ENCODE peak calls at places on chromosomes 16 and 17, in seven cellular contexts. S is neuronal stem cell; E is CD8-positive, alpha-beta T cell; T is psoas muscle; O is sigmoid colon; X is heart right ventricle; Z is right atrium auricular region. Q is an unnamed sample.

GRCh38 chr17:33277436-33278100 is 15.5 kb downstream of the ASIC2 start:
- DNase-seq in S (peak; percentile 38), Z (no peak), E (no peak), T (no peak), X (no peak), O (no peak), Q (no peak)

GRCh38 chr16:78288915-78289314 is 189.5 kb downstream of the WWOX start:
- DNase-seq in T (no peak), X (no peak), E (no peak), Z (no peak), O (no peak), S (no peak), Q (no peak)

GRCh38 chr17:76709077-76709950 is 1.5 kb downstream of the MXRA7 start:
- DNase-seq in T (peak; percentile 87), S (peak; percentile 78), X (peak; percentile 82), O (peak; percentile 96), Z (peak; percentile 97), E (no peak), Q (peak; percentile 88)

GRCh38 chr16:81705261-81705660 is 73.8 kb upstream of the PLCG2 start:
- DNase-seq in E (no peak), O (no peak), X (no peak), S (no peak), T (no peak), Z (no peak), Q (no peak)

GRCh38 chr17:40561294-40561870 is 3.9 kb downstream of the CCR7 start:
- DNase-seq in O (no peak), E (no peak), X (no peak), S (no peak), Z (no peak), T (no peak), Q (no peak)

GRCh38 chr16:13921328-13921727 is 1.4 kb downstream of the ERCC4 start:
- DNase-seq in S (no peak), E (no peak), X (no peak), Z (no peak), T (no peak), O (no peak), Q (no peak)

GRCh38 chr17:72763981-72764380 is 328.5 kb downstream of the SLC39A11 start:
- DNase-seq in S (no peak), Z (no peak), X (no peak), E (no peak), T (no peak), O (no peak), Q (no peak)

GRCh38 chr17:28705074-28705659 is 6.5 kb downstream of the PROCA1 start:
- DNase-seq in O (no peak), S (no peak), Z (no peak), T (no peak), X (no peak), E (no peak), Q (no peak)

GRCh38 chr17:80889897-80890550 is 101.6 kb upstream of the CHMP6 start:
- DNase-seq in Z (no peak), T (no peak), O (peak; percentile 60), E (no peak), S (no peak), X (no peak), Q (no peak)

GRCh38 chr16:1543085-1543896 is 9.8 kb downstream of the TMEM204 start:
- DNase-seq in S (no peak), Z (peak; percentile 79), X (peak; percentile 81), O (peak; percentile 80), E (no peak), T (peak; percentile 77), Q (peak; percentile 49)

GRCh38 chr17:4946312-4946976 is 1.9 kb downstream of the PFN1 start:
- DNase-seq in X (no peak), T (no peak), E (no peak), O (no peak), Z (no peak), S (no peak), Q (no peak)

GRCh38 chr17:66994943-66995535 is 30.5 kb downstream of the CACNG4 start:
- DNase-seq in E (no peak), X (no peak), T (no peak), Z (no peak), S (no peak), O (no peak), Q (no peak)

GRCh38 chr17:13337864-13338371 is 263.8 kb downstream of the HS3ST3A1 start:
- DNase-seq in Z (no peak), S (peak; percentile 36), T (no peak), O (no peak), E (no peak), X (no peak), Q (no peak)

GRCh38 chr17:5665164-5665563 is 80.9 kb upstream of the NLRP1 start:
- DNase-seq in X (no peak), Z (no peak), E (no peak), S (no peak), T (peak; percentile 13), O (no peak), Q (peak; percentile 27)

GRCh38 chr17:13088666-13089065 is 70.8 kb upstream of the ELAC2 start:
- DNase-seq in X (no peak), E (no peak), T (no peak), Z (no peak), O (no peak), S (no peak), Q (no peak)

GRCh38 chr17:1957037-1957436 is 68.1 kb downstream of the RTN4RL1 start:
- DNase-seq in S (no peak), E (no peak), X (no peak), T (no peak), O (no peak), Z (no peak), Q (no peak)

GRCh38 chr17:2244545-2245525 is 58.8 kb downstream of the SMG6 start:
- DNase-seq in Z (peak; percentile 95), T (peak; percentile 89), O (peak; percentile 94), E (peak; percentile 72), X (peak; percentile 89), S (peak; percentile 64), Q (peak; percentile 93)

GRCh38 chr17:27384261-27384701 is 72.0 kb upstream of the KSR1 start:
- DNase-seq in X (peak; percentile 61), O (peak; percentile 89), T (peak; percentile 73), Z (no peak), S (no peak), E (no peak), Q (peak; percentile 92)

GRCh38 chr16:47244206-47244605 is 100.5 kb upstream of the NETO2 start:
- DNase-seq in S (no peak), X (no peak), E (no peak), O (no peak), T (no peak), Z (no peak), Q (no peak)

GRCh38 chr17:7476474-7476873 is 3.0 kb downstream of the ZBTB4 start:
- DNase-seq in T (no peak), E (no peak), S (no peak), Z (no peak), O (no peak), X (no peak), Q (no peak)

GRCh38 chr17:65813306-65813705 is 251.9 kb upstream of the AXIN2 start:
- DNase-seq in S (no peak), X (no peak), E (no peak), O (no peak), T (no peak), Z (no peak), Q (no peak)

GRCh38 chr16:88637797-88638196 is 575 bp upstream of the IL17C start:
- DNase-seq in O (no peak), T (no peak), S (no peak), X (no peak), Z (no peak), E (no peak), Q (no peak)

GRCh38 chr16:12681653-12682052 is 122.0 kb downstream of the CPPED1 start:
- DNase-seq in X (peak; percentile 16), Z (no peak), S (no peak), E (no peak), O (no peak), T (no peak), Q (no peak)

GRCh38 chr16:11564046-11564926 is 22.4 kb downstream of the LITAF start:
- DNase-seq in X (no peak), T (no peak), E (no peak), O (no peak), S (no peak), Z (no peak), Q (no peak)

GRCh38 chr16:11561856-11562255 is 24.9 kb downstream of the LITAF start:
- DNase-seq in E (no peak), X (no peak), Z (no peak), T (no peak), O (no peak), S (no peak), Q (no peak)

GRCh38 chr16:11562411-11562810 is 24.3 kb downstream of the LITAF start:
- DNase-seq in O (no peak), E (no peak), T (no peak), S (no peak), Z (no peak), X (no peak), Q (no peak)

GRCh38 chr16:11562941-11563340 is 23.8 kb downstream of the LITAF start:
- DNase-seq in X (no peak), T (no peak), Z (no peak), O (no peak), S (no peak), E (no peak), Q (no peak)

GRCh38 chr16:11563493-11564040 is 23.2 kb downstream of the LITAF start:
- DNase-seq in S (no peak), O (no peak), Z (no peak), X (no peak), T (no peak), E (no peak), Q (no peak)
- H3K4me1 ChIP-seq in S (peaks cover 15% of the 10 kb centered on the region), O (peaks cover 21% of the 10 kb centered on the region), Z (no peaks in the 10 kb centered on the region), X (peaks cover 22% of the 10 kb centered on the region), T (peaks cover 7% of the 10 kb centered on the region), E (peaks cover 65% of the 10 kb centered on the region), Q (peaks cover 3% of the 10 kb centered on the region)

DNA sequence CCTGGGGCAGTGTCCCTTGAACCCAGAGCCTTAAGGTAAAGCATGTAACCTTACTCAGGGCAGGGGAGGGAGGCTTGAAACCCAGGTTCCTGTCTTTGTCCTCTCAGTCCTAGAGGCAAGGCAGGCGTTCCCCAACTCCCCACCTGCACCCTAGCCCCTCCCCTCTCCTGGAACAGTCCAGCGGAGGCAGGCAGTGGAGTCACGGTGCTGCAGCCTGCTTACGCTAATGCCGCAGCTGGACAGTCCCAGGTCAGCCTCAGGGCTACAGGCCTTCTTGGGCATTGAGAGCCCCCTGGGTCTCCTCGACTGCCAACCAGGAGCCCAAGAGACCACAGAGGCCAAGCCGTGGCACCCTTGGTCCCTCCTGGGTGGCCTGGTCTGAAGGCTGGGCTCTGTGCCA is 6.8 kb upstream of the CD300A start:
- DNase-seq in T (no peak), S (no peak), Z (no peak), X (no peak), O (no peak), E (no peak), Q (no peak)
- H3K4me3 ChIP-seq in T (no peak overlapping the region), S (peak overlapping the region; percentile 39), Z (no peak overlapping the region), X (no peak overlapping the region), O (no peak overlapping the region), E (no peak overlapping the region), Q (no peak overlapping the region)

DNA sequence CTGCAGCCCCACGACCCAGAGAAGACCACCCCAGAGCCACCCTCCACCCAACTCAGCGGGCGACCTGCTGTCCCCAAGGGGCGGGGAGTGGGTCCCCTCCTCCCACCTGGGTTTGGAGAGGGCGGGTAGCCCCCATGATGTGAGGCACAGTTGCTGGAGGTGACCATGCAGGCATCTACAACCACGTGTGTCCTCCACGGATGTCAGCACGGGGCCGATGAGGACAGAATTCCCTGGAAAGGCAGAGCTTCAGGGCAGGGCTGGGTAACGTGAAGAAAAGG is 7.1 kb downstream of the UTS2R start:
- DNase-seq in X (no peak), E (no peak), O (no peak), T (no peak), Z (no peak), S (no peak), Q (no peak)
- H3K4me1 ChIP-seq in X (no peaks in the 10 kb centered on the region), E (no peaks in the 10 kb centered on the region), O (no peaks in the 10 kb centered on the region), T (peaks cover 3% of the 10 kb centered on the region), Z (no peaks in the 10 kb centered on the region), S (peaks cover 7% of the 10 kb centered on the region), Q (no peaks in the 10 kb centered on the region)

GRCh38 chr16:3609895-3610697 is 1.3 kb downstream of the SLX4 start:
- DNase-seq in S (no peak), Z (no peak), E (no peak), T (no peak), O (no peak), X (no peak), Q (no peak)
- H3K4me3 ChIP-seq in S (no peak overlapping the region), Z (no peak overlapping the region), E (peak overlapping the region; percentile 80), T (peak overlapping the region; percentile 98), O (peak overlapping the region; percentile 98), X (peak overlapping the region; percentile 94), Q (peak overlapping the region; percentile 61)